ENCODE peak calls at places on chromosomes 4 and X, in seven cellular contexts. One of them, this sample, is unnamed. For H3K9me2, the result is how much of the 10 kb centered on the place peaks cover.

GRCh38 chr4:38574559-38575333 is 89.3 kb upstream of the KLF3 start:
- DNase-seq in hepatocyte: no peak
- DNase-seq in HCT116: no peak
- DNase-seq in SK-N-SH: no peak
- DNase-seq in PC-9: no peak
- DNase-seq in GM23338: no peak
- DNase-seq in Karpas-422: no peak
- DNase-seq in this sample: peak

GRCh38 chr4:147916351-147916750 is 184.5 kb downstream of the ARHGAP10 start:
- DNase-seq in PC-9: no peak
- DNase-seq in hepatocyte: no peak
- DNase-seq in SK-N-SH: no peak
- DNase-seq in GM23338: no peak
- DNase-seq in Karpas-422: no peak
- DNase-seq in HCT116: no peak
- DNase-seq in this sample: peak

GRCh38 chr4:69823481-69824186 is 36.3 kb downstream of the SULT1E1 start:
- DNase-seq in HCT116: peak
- DNase-seq in SK-N-SH: peak
- DNase-seq in PC-9: no peak
- DNase-seq in hepatocyte: peak
- DNase-seq in Karpas-422: peak
- DNase-seq in GM23338: peak
- DNase-seq in this sample: peak

GRCh38 chr4:26609398-26609797 is 25.5 kb downstream of the TBC1D19 start:
- DNase-seq in HCT116: no peak
- DNase-seq in hepatocyte: no peak
- DNase-seq in SK-N-SH: no peak
- DNase-seq in GM23338: no peak
- DNase-seq in PC-9: no peak
- DNase-seq in Karpas-422: no peak
- DNase-seq in this sample: no peak

GRCh38 chrX:40496728-40497127 is 84.0 kb upstream of the ATP6AP2 start:
- DNase-seq in Karpas-422: no peak
- DNase-seq in hepatocyte: peak
- DNase-seq in SK-N-SH: peak
- DNase-seq in HCT116: no peak
- DNase-seq in GM23338: peak
- DNase-seq in PC-9: no peak
- DNase-seq in this sample: peak

GRCh38 chr4:139777757-139778156 is 112.1 kb downstream of the MGST2 start:
- DNase-seq in GM23338: no peak
- DNase-seq in HCT116: no peak
- DNase-seq in PC-9: no peak
- DNase-seq in SK-N-SH: no peak
- DNase-seq in hepatocyte: no peak
- DNase-seq in Karpas-422: no peak
- DNase-seq in this sample: no peak

GRCh38 chrX:151973851-151974335 is 583 bp downstream of the GABRE start:
- DNase-seq in hepatocyte: peak
- DNase-seq in Karpas-422: no peak
- DNase-seq in HCT116: no peak
- DNase-seq in GM23338: peak
- DNase-seq in SK-N-SH: peak
- DNase-seq in PC-9: no peak
- DNase-seq in this sample: peak

GRCh38 chr4:80104927-80105326 is 31.9 kb upstream of the ANTXR2 start:
- DNase-seq in hepatocyte: no peak
- DNase-seq in PC-9: no peak
- DNase-seq in Karpas-422: no peak
- DNase-seq in HCT116: no peak
- DNase-seq in GM23338: no peak
- DNase-seq in SK-N-SH: no peak
- DNase-seq in this sample: no peak

GRCh38 chr4:4358093-4358840 is 28.6 kb upstream of the NSG1 start:
- DNase-seq in Karpas-422: no peak
- DNase-seq in PC-9: no peak
- DNase-seq in SK-N-SH: no peak
- DNase-seq in GM23338: peak
- DNase-seq in HCT116: no peak
- DNase-seq in hepatocyte: no peak
- DNase-seq in this sample: no peak

GRCh38 chr4:7515390-7515902 is 80.7 kb upstream of the PSAPL1 start:
- DNase-seq in PC-9: no peak
- DNase-seq in hepatocyte: peak
- DNase-seq in HCT116: no peak
- DNase-seq in SK-N-SH: no peak
- DNase-seq in Karpas-422: no peak
- DNase-seq in GM23338: no peak
- DNase-seq in this sample: no peak

GRCh38 chr4:13102344-13102743 is 381.8 kb downstream of the RAB28 start:
- DNase-seq in HCT116: no peak
- DNase-seq in GM23338: no peak
- DNase-seq in SK-N-SH: no peak
- DNase-seq in PC-9: no peak
- DNase-seq in Karpas-422: no peak
- DNase-seq in hepatocyte: no peak
- DNase-seq in this sample: no peak

GRCh38 chrX:118286066-118286758 is 59.7 kb upstream of the WDR44 start:
- DNase-seq in GM23338: no peak
- DNase-seq in hepatocyte: no peak
- DNase-seq in Karpas-422: no peak
- DNase-seq in SK-N-SH: no peak
- DNase-seq in PC-9: no peak
- DNase-seq in HCT116: no peak
- DNase-seq in this sample: no peak

GRCh38 chrX:105837227-105837626 is 14.9 kb downstream of the NRK start:
- DNase-seq in HCT116: no peak
- DNase-seq in PC-9: peak
- DNase-seq in GM23338: no peak
- DNase-seq in Karpas-422: no peak
- DNase-seq in SK-N-SH: no peak
- DNase-seq in hepatocyte: peak
- DNase-seq in this sample: no peak

GRCh38 chrX:13464599-13465275 is 104.7 kb upstream of the EGFL6 start:
- DNase-seq in Karpas-422: no peak
- DNase-seq in GM23338: no peak
- DNase-seq in HCT116: no peak
- DNase-seq in PC-9: no peak
- DNase-seq in SK-N-SH: no peak
- DNase-seq in hepatocyte: no peak
- DNase-seq in this sample: no peak

GRCh38 chr4:43066415-43066814 is 173.9 kb downstream of the GRXCR1 start:
- DNase-seq in hepatocyte: no peak
- DNase-seq in PC-9: no peak
- DNase-seq in SK-N-SH: no peak
- DNase-seq in GM23338: no peak
- DNase-seq in Karpas-422: no peak
- DNase-seq in HCT116: no peak
- DNase-seq in this sample: no peak

GRCh38 chr4:108838451-108838850 is 75.6 kb upstream of the ETNPPL start:
- DNase-seq in PC-9: no peak
- DNase-seq in SK-N-SH: no peak
- DNase-seq in GM23338: no peak
- DNase-seq in hepatocyte: no peak
- DNase-seq in HCT116: no peak
- DNase-seq in Karpas-422: no peak
- DNase-seq in this sample: no peak

GRCh38 chr4:48970471-48970921 is 15.6 kb upstream of the CWH43 start:
- DNase-seq in SK-N-SH: no peak
- DNase-seq in GM23338: no peak
- DNase-seq in PC-9: no peak
- DNase-seq in hepatocyte: no peak
- DNase-seq in Karpas-422: no peak
- DNase-seq in HCT116: peak
- DNase-seq in this sample: peak

GRCh38 chrX:68196939-68197791 is 236.1 kb downstream of the OPHN1 start:
- DNase-seq in GM23338: peak
- DNase-seq in HCT116: peak
- DNase-seq in Karpas-422: peak
- DNase-seq in PC-9: peak
- DNase-seq in hepatocyte: peak
- DNase-seq in SK-N-SH: peak
- DNase-seq in this sample: peak

GRCh38 chrX:134670241-134670811 is 12.1 kb upstream of the PLAC1 start:
- DNase-seq in SK-N-SH: no peak
- DNase-seq in Karpas-422: no peak
- DNase-seq in GM23338: peak
- DNase-seq in HCT116: no peak
- DNase-seq in PC-9: peak
- DNase-seq in hepatocyte: peak
- DNase-seq in this sample: peak

GRCh38 chrX:21744721-21745120 is 13.2 kb downstream of the SMPX start:
- DNase-seq in SK-N-SH: no peak
- DNase-seq in hepatocyte: no peak
- DNase-seq in PC-9: no peak
- DNase-seq in GM23338: no peak
- DNase-seq in Karpas-422: no peak
- DNase-seq in HCT116: no peak
- DNase-seq in this sample: no peak

DNA sequence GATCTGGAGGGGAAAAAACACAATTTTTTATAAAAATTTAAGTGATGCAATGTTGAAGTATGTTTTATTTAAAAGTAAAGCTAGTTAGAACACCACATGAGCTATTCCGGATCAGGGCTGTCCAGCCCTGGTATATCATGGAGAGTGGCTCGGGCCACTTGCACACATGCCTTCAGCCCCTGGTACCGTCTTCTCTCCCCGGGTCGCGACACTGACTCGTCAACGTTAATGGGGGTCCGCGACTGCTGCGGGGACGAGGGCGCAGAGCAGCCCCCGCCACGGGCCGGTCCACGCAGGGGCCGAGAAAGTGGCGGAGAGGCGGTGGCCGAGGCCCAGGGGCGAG is 204.7 kb downstream of the TENM3 start:
- DNase-seq in PC-9: no peak
- DNase-seq in Karpas-422: no peak
- DNase-seq in GM23338: no peak
- DNase-seq in SK-N-SH: no peak
- DNase-seq in hepatocyte: peak
- DNase-seq in HCT116: no peak
- DNase-seq in this sample: peak
- H3K4me2 ChIP-seq in PC-9: no peak
- H3K4me2 ChIP-seq in Karpas-422: no peak
- H3K4me2 ChIP-seq in GM23338: peak
- H3K4me2 ChIP-seq in SK-N-SH: peak
- H3K4me2 ChIP-seq in hepatocyte: peak
- H3K4me2 ChIP-seq in HCT116: no peak
- H3K4me2 ChIP-seq in this sample: peak

DNA sequence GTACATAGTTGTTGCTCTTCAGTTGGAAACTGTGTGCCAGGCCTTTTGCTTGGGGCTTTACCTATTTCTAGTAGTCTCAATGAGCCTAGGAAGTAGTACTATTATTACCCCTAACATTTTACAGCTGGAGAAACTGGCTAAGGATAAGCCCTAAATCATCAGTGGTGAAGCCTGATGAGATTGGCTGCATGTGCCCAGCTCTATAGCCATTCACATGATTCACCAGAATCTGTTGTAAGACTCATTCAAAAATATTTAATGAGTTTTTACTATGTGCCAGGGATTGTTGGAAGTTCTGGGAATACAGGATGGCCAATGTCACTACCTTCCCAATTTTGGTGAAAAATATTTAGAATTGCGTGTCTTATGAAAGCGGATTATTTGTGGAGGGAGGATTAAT is 2.8 kb downstream of the KIT start:
- DNase-seq in Karpas-422: no peak
- DNase-seq in GM23338: no peak
- DNase-seq in PC-9: no peak
- DNase-seq in SK-N-SH: no peak
- DNase-seq in HCT116: no peak
- DNase-seq in hepatocyte: no peak
- DNase-seq in this sample: peak
- H3K9me2 ChIP-seq in Karpas-422: under half
- H3K9me2 ChIP-seq in GM23338: under half
- H3K9me2 ChIP-seq in PC-9: under half
- H3K9me2 ChIP-seq in SK-N-SH: under half
- H3K9me2 ChIP-seq in HCT116: under half
- H3K9me2 ChIP-seq in hepatocyte: under half
- H3K9me2 ChIP-seq in this sample: under half

GRCh38 chr4:102564399-102564921 is 63.3 kb downstream of the NFKB1 start:
- DNase-seq in Karpas-422: no peak
- DNase-seq in HCT116: no peak
- DNase-seq in hepatocyte: no peak
- DNase-seq in SK-N-SH: no peak
- DNase-seq in PC-9: no peak
- DNase-seq in GM23338: no peak
- DNase-seq in this sample: peak
- H3K27ac ChIP-seq in Karpas-422: no peak
- H3K27ac ChIP-seq in HCT116: no peak
- H3K27ac ChIP-seq in hepatocyte: no peak
- H3K27ac ChIP-seq in SK-N-SH: no peak
- H3K27ac ChIP-seq in PC-9: no peak
- H3K27ac ChIP-seq in GM23338: no peak
- H3K27ac ChIP-seq in this sample: peak

GRCh38 chrX:28312259-28312658 is 275.0 kb upstream of the IL1RAPL1 start:
- DNase-seq in PC-9: no peak
- DNase-seq in Karpas-422: no peak
- DNase-seq in SK-N-SH: no peak
- DNase-seq in HCT116: no peak
- DNase-seq in GM23338: no peak
- DNase-seq in hepatocyte: no peak
- DNase-seq in this sample: no peak

DNA sequence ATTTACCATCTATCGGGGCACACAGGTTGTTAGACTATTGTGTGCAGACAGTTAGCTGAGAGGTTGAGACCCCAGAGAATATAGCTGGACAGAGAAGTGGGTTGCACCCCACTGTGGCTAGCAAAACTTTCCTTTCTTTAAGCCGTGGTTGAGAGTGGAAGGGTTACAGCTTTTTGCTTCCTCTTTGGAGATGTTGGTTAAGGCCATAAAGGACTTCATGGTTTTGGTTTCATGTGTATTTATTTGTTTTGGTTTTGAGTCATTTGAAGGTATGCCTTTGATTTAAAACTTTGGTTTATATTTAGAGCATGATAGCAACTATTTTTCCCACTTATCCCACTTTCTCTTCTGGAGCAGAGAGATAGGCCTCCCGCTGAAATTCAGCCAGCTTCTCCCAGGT is 274.3 kb upstream of the IL1RAPL1 start:
- DNase-seq in SK-N-SH: no peak
- DNase-seq in PC-9: no peak
- DNase-seq in hepatocyte: no peak
- DNase-seq in Karpas-422: no peak
- DNase-seq in HCT116: no peak
- DNase-seq in GM23338: no peak
- DNase-seq in this sample: no peak
- H3K4me2 ChIP-seq in SK-N-SH: no peak
- H3K4me2 ChIP-seq in PC-9: no peak
- H3K4me2 ChIP-seq in hepatocyte: no peak
- H3K4me2 ChIP-seq in Karpas-422: no peak
- H3K4me2 ChIP-seq in HCT116: peak
- H3K4me2 ChIP-seq in GM23338: no peak
- H3K4me2 ChIP-seq in this sample: no peak

GRCh38 chr4:23233596-23233995 is 540.9 kb downstream of the GBA3 start:
- DNase-seq in hepatocyte: no peak
- DNase-seq in GM23338: no peak
- DNase-seq in PC-9: no peak
- DNase-seq in Karpas-422: no peak
- DNase-seq in SK-N-SH: no peak
- DNase-seq in HCT116: no peak
- DNase-seq in this sample: no peak
- H3K9me2 ChIP-seq in hepatocyte: under half
- H3K9me2 ChIP-seq in GM23338: under half
- H3K9me2 ChIP-seq in PC-9: under half
- H3K9me2 ChIP-seq in Karpas-422: under half
- H3K9me2 ChIP-seq in SK-N-SH: under half
- H3K9me2 ChIP-seq in HCT116: under half
- H3K9me2 ChIP-seq in this sample: under half